ENCODE peak calls at places on chromosomes 12 and 14, in seven cellular contexts. I is GM13977; W is A172; U is HEK293T; D is LoVo; P is activated CD4-positive, alpha-beta T cell treated with anti-CD3 and anti-CD28 coated beads, Interleukin-2, amount 50 U/mL, for 1 hour; J is aorta. S is an unnamed sample.

GRCh38 chr12:122876724-122877123 is 19.2 kb downstream of the VPS37B start:
- DNase-seq in I (no peak), W (no peak), U (no peak), D (no peak), P (no peak), J (no peak), S (no peak)

GRCh38 chr12:53795927-53796326 is 44.1 kb upstream of the CISTR start:
- DNase-seq in I (no peak), W (no peak), U (no peak), D (no peak), P (no peak), J (no peak), S (no peak)

GRCh38 chr12:111757361-111758119 is 9.2 kb upstream of the ALDH2 start:
- DNase-seq in I (peak; percentile 62), W (peak; percentile 32), U (no peak), D (no peak), P (no peak), J (peak; percentile 82), S (no peak)

GRCh38 chr14:74476107-74476506 is 17.0 kb downstream of the NPC2 start:
- DNase-seq in I (no peak), W (no peak), U (no peak), D (no peak), P (no peak), J (no peak), S (no peak)

GRCh38 chr14:57326253-57326652 is 57.5 kb downstream of the AP5M1 start:
- DNase-seq in I (peak; percentile 37), W (no peak), U (no peak), D (no peak), P (no peak), J (no peak), S (no peak)

GRCh38 chr12:124508323-124509096 is 58.9 kb downstream of the NCOR2 start:
- DNase-seq in I (peak; percentile 83), W (peak; percentile 75), U (no peak), D (no peak), P (no peak), J (no peak), S (no peak)

GRCh38 chr12:110689601-110690430 is 901 bp upstream of the HVCN1 start:
- DNase-seq in I (peak; percentile 84), W (no peak), U (no peak), D (no peak), P (peak; percentile 38), J (peak; percentile 77), S (no peak)

GRCh38 chr12:124874988-124875802 is 11.5 kb upstream of the SCARB1 start:
- DNase-seq in I (no peak), W (no peak), U (no peak), D (no peak), P (no peak), J (no peak), S (no peak)

GRCh38 chr12:104163631-104164030 is 25.6 kb upstream of the NFYB start:
- DNase-seq in I (no peak), W (peak; percentile 48), U (no peak), D (no peak), P (no peak), J (no peak), S (no peak)

GRCh38 chr12:123934016-123934620 is 38.5 kb downstream of the CCDC92 start:
- DNase-seq in I (no peak), W (no peak), U (no peak), D (no peak), P (no peak), J (peak; percentile 58), S (no peak)

GRCh38 chr14:64218344-64219240 is 75.6 kb downstream of the ESR2 start:
- DNase-seq in I (peak; percentile 39), W (no peak), U (no peak), D (no peak), P (no peak), J (no peak), S (no peak)

GRCh38 chr14:93078830-93079229 is 36.9 kb downstream of the ITPK1 start:
- DNase-seq in I (no peak), W (no peak), U (no peak), D (no peak), P (no peak), J (peak; percentile 84), S (no peak)